ENCODE peak calls at places on chromosomes 1 and 21, in four cellular contexts. One of them, this sample, is unnamed.

GRCh38 chr1:58238846-58239245 is 307.7 kb downstream of the OMA1 start:
- DNase-seq in adrenal gland: no peak
- DNase-seq in prostate gland: no peak
- DNase-seq in heart left ventricle: no peak
- DNase-seq in this sample: no peak

GRCh38 chr1:1322418-1322817 is 2.0 kb downstream of the INTS11 start:
- DNase-seq in adrenal gland: no peak
- DNase-seq in prostate gland: no peak
- DNase-seq in heart left ventricle: no peak
- DNase-seq in this sample: no peak

GRCh38 chr1:32962248-32962896 is 2.2 kb downstream of the RNF19B start:
- DNase-seq in adrenal gland: no peak
- DNase-seq in prostate gland: no peak
- DNase-seq in heart left ventricle: no peak
- DNase-seq in this sample: peak; percentile 38

GRCh38 chr1:193325771-193326170 is 139.4 kb upstream of the B3GALT2 start:
- DNase-seq in adrenal gland: no peak
- DNase-seq in prostate gland: no peak
- DNase-seq in heart left ventricle: no peak
- DNase-seq in this sample: no peak

GRCh38 chr1:112557385-112557784 is 48.6 kb downstream of the WNT2B start:
- DNase-seq in adrenal gland: no peak
- DNase-seq in prostate gland: no peak
- DNase-seq in heart left ventricle: no peak
- DNase-seq in this sample: no peak

GRCh38 chr1:1402081-1402900 is 3.2 kb upstream of the CCNL2 start:
- DNase-seq in adrenal gland: peak; percentile 57
- DNase-seq in prostate gland: no peak
- DNase-seq in heart left ventricle: no peak
- DNase-seq in this sample: peak; percentile 68

GRCh38 chr1:24507423-24507804 is 4.8 kb downstream of the RCAN3 start:
- DNase-seq in adrenal gland: no peak
- DNase-seq in prostate gland: no peak
- DNase-seq in heart left ventricle: no peak
- DNase-seq in this sample: no peak

GRCh38 chr1:241536383-241536782 is 4.2 kb downstream of the KMO start:
- DNase-seq in adrenal gland: no peak
- DNase-seq in prostate gland: no peak
- DNase-seq in heart left ventricle: no peak
- DNase-seq in this sample: no peak

GRCh38 chr1:201019321-201019977 is 4.1 kb downstream of the KIF21B start:
- DNase-seq in adrenal gland: peak; percentile 30
- DNase-seq in prostate gland: no peak
- DNase-seq in heart left ventricle: peak; percentile 59
- DNase-seq in this sample: peak; percentile 27
- TF ChIP-seq POLR2A in adrenal gland: no peak
- TF ChIP-seq POLR2A in prostate gland: no peak
- TF ChIP-seq POLR2A in heart left ventricle: no peak
- TF ChIP-seq POLR2A in this sample: peak; percentile 61

GRCh38 chr21:44819283-44820243 is 1.7 kb upstream of the SUMO3 start:
- DNase-seq in adrenal gland: no peak
- DNase-seq in prostate gland: no peak
- DNase-seq in heart left ventricle: no peak
- DNase-seq in this sample: no peak

GRCh38 chr21:44817914-44818635 is at the start of gene SUMO3:
- DNase-seq in adrenal gland: peak; percentile 72
- DNase-seq in prostate gland: peak; percentile 72
- DNase-seq in heart left ventricle: peak; percentile 85
- DNase-seq in this sample: peak; percentile 95

GRCh38 chr21:44816761-44817505 is 929 bp downstream of the SUMO3 start:
- DNase-seq in adrenal gland: peak; percentile 35
- DNase-seq in prostate gland: no peak
- DNase-seq in heart left ventricle: no peak
- DNase-seq in this sample: no peak

GRCh38 chr21:44817506-44817880 is 369 bp downstream of the SUMO3 start:
- DNase-seq in adrenal gland: peak; percentile 91
- DNase-seq in prostate gland: peak; percentile 91
- DNase-seq in heart left ventricle: peak; percentile 94
- DNase-seq in this sample: peak; percentile 94

GRCh38 chr21:44818636-44819011 is 762 bp upstream of the SUMO3 start:
- DNase-seq in adrenal gland: no peak
- DNase-seq in prostate gland: no peak
- DNase-seq in heart left ventricle: peak; percentile 32
- DNase-seq in this sample: no peak
- TF ChIP-seq POLR2A in adrenal gland: no peak
- TF ChIP-seq POLR2A in prostate gland: no peak
- TF ChIP-seq POLR2A in heart left ventricle: no peak
- TF ChIP-seq POLR2A in this sample: no peak

DNA sequence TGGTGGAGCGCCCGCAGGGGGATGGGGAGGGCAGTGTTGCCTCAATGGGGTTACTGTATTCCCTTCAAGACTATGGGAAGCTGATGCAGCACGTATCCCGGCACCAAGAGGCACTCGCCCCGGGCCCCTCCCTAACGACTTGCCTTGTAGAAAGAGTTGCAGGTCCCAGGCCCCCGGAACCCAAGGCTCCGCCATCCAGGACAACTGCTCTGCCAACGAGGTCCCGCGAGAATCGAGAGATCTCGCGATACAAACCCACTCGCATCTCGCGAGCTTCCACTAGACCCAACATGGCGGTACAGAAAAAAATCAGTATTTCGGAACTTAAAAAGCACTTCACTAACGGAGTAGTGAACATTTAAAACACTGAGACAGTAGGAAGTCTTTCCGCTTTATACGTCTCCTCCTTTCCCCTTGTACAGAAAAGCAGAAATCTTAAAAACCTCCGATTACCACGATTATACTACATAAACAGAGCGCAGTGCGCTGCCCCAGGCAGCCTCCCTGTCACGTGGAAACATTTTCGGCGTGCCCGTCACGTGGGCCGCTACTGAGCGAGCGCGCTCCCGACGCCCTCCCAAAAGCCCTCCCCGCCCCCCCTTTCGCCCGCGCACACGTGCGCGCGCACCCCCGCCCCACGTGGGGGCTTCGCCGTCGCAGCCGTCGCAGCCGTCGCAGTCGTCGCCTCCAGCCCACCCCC is at the start of gene ZZZ3:
- DNase-seq in adrenal gland: peak; percentile 94
- DNase-seq in prostate gland: peak; percentile 89
- DNase-seq in heart left ventricle: peak; percentile 92
- DNase-seq in this sample: peak; percentile 97
- TF ChIP-seq POLR2A in adrenal gland: peak; percentile 48
- TF ChIP-seq POLR2A in prostate gland: peak; percentile 21
- TF ChIP-seq POLR2A in heart left ventricle: peak; percentile 42
- TF ChIP-seq POLR2A in this sample: peak; percentile 86

GRCh38 chr1:115558275-115558674 is 83.5 kb upstream of the VANGL1 start:
- DNase-seq in adrenal gland: no peak
- DNase-seq in prostate gland: no peak
- DNase-seq in heart left ventricle: no peak
- DNase-seq in this sample: no peak

GRCh38 chr1:115559987-115560386 is 81.8 kb upstream of the VANGL1 start:
- DNase-seq in adrenal gland: no peak
- DNase-seq in prostate gland: no peak
- DNase-seq in heart left ventricle: no peak
- DNase-seq in this sample: peak; percentile 10

GRCh38 chr1:115557715-115558114 is 84.1 kb upstream of the VANGL1 start:
- DNase-seq in adrenal gland: no peak
- DNase-seq in prostate gland: no peak
- DNase-seq in heart left ventricle: no peak
- DNase-seq in this sample: no peak

DNA sequence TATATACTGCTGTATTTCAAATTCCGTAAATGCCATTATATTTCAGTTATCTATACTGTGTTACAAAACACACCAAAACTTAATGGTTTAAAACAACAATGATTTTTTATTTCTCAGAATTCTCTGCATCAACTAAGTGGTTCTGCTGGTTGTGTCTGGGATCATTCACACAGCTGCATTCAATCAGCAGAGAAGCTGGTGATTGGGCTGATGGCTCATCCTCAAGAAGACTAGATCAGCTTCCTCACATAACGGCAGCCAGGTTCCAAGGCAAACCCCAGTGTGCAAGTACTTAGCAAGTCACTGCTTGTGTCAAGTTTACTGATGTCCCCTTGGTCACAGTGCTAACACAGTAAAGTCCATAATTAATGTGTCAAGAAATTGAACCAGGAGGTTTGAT is 86.3 kb upstream of the VANGL1 start:
- DNase-seq in adrenal gland: no peak
- DNase-seq in prostate gland: no peak
- DNase-seq in heart left ventricle: no peak
- DNase-seq in this sample: no peak
- TF ChIP-seq POLR2A in adrenal gland: no peak
- TF ChIP-seq POLR2A in prostate gland: no peak
- TF ChIP-seq POLR2A in heart left ventricle: no peak
- TF ChIP-seq POLR2A in this sample: no peak

GRCh38 chr1:200894712-200895447 is at the start of gene INAVA:
- DNase-seq in adrenal gland: no peak
- DNase-seq in prostate gland: peak; percentile 78
- DNase-seq in heart left ventricle: no peak
- DNase-seq in this sample: no peak
- TF ChIP-seq POLR2A in adrenal gland: no peak
- TF ChIP-seq POLR2A in prostate gland: peak; percentile 96
- TF ChIP-seq POLR2A in heart left ventricle: no peak
- TF ChIP-seq POLR2A in this sample: no peak

GRCh38 chr1:151540021-151540981 is at the start of gene TUFT1:
- DNase-seq in adrenal gland: peak; percentile 95
- DNase-seq in prostate gland: peak; percentile 96
- DNase-seq in heart left ventricle: peak; percentile 90
- DNase-seq in this sample: peak; percentile 94
- TF ChIP-seq POLR2A in adrenal gland: peak; percentile 80
- TF ChIP-seq POLR2A in prostate gland: peak; percentile 98
- TF ChIP-seq POLR2A in heart left ventricle: peak; percentile 88
- TF ChIP-seq POLR2A in this sample: peak; percentile 96